ENCODE peak calls at places on chromosomes 5 and 9, in five cellular contexts. One of them, this sample, is unnamed.
A peak's percentile ranks its signal among the peaks of the same experiment; 100 is the strongest.

GRCh38 chr9:98083566-98084135 is 27.1 kb downstream of the NANS start:
- DNase-seq in GM19239: no peak
- DNase-seq in CD4-positive, CD25-positive, alpha-beta regulatory T cell: no peak
- DNase-seq in aorta: no peak
- DNase-seq in psoas muscle: no peak
- DNase-seq in this sample: no peak

GRCh38 chr5:166172597-166172996 is 2118.8 kb upstream of the WWC1 start:
- DNase-seq in GM19239: no peak
- DNase-seq in CD4-positive, CD25-positive, alpha-beta regulatory T cell: no peak
- DNase-seq in aorta: no peak
- DNase-seq in psoas muscle: no peak
- DNase-seq in this sample: no peak

GRCh38 chr5:132263548-132264261 is 6.2 kb downstream of the PDLIM4 start:
- DNase-seq in GM19239: no peak
- DNase-seq in CD4-positive, CD25-positive, alpha-beta regulatory T cell: no peak
- DNase-seq in aorta: peak; percentile 94
- DNase-seq in psoas muscle: no peak
- DNase-seq in this sample: no peak

GRCh38 chr9:94160594-94161501 is 76.6 kb downstream of the PTPDC1 start:
- DNase-seq in GM19239: no peak
- DNase-seq in CD4-positive, CD25-positive, alpha-beta regulatory T cell: no peak
- DNase-seq in aorta: no peak
- DNase-seq in psoas muscle: no peak
- DNase-seq in this sample: no peak

GRCh38 chr5:33381243-33381642 is 59.5 kb upstream of the TARS1 start:
- DNase-seq in GM19239: no peak
- DNase-seq in CD4-positive, CD25-positive, alpha-beta regulatory T cell: no peak
- DNase-seq in aorta: no peak
- DNase-seq in psoas muscle: no peak
- DNase-seq in this sample: no peak

GRCh38 chr5:80097516-80097915 is 62.4 kb downstream of the THBS4 start:
- DNase-seq in GM19239: no peak
- DNase-seq in CD4-positive, CD25-positive, alpha-beta regulatory T cell: no peak
- DNase-seq in aorta: no peak
- DNase-seq in psoas muscle: no peak
- DNase-seq in this sample: no peak

GRCh38 chr5:167953151-167953788 is 338.2 kb upstream of the WWC1 start:
- DNase-seq in GM19239: no peak
- DNase-seq in CD4-positive, CD25-positive, alpha-beta regulatory T cell: no peak
- DNase-seq in aorta: no peak
- DNase-seq in psoas muscle: no peak
- DNase-seq in this sample: no peak

GRCh38 chr5:126251024-126251423 is 172.2 kb upstream of the GRAMD2B start:
- DNase-seq in GM19239: no peak
- DNase-seq in CD4-positive, CD25-positive, alpha-beta regulatory T cell: no peak
- DNase-seq in aorta: no peak
- DNase-seq in psoas muscle: no peak
- DNase-seq in this sample: no peak

GRCh38 chr5:35854248-35854647 is 2.4 kb upstream of the IL7R start:
- DNase-seq in GM19239: no peak
- DNase-seq in CD4-positive, CD25-positive, alpha-beta regulatory T cell: peak; percentile 72
- DNase-seq in aorta: no peak
- DNase-seq in psoas muscle: no peak
- DNase-seq in this sample: no peak

GRCh38 chr5:76527685-76528161 is 95.5 kb downstream of the F2RL2 start:
- DNase-seq in GM19239: no peak
- DNase-seq in CD4-positive, CD25-positive, alpha-beta regulatory T cell: no peak
- DNase-seq in aorta: no peak
- DNase-seq in psoas muscle: no peak
- DNase-seq in this sample: no peak

GRCh38 chr5:172454355-172455086 is at the start of gene SH3PXD2B:
- DNase-seq in GM19239: peak; percentile 35
- DNase-seq in CD4-positive, CD25-positive, alpha-beta regulatory T cell: no peak
- DNase-seq in aorta: peak; percentile 88
- DNase-seq in psoas muscle: peak; percentile 75
- DNase-seq in this sample: peak; percentile 75

GRCh38 chr5:132497488-132497997 is 7.0 kb upstream of the IRF1 start:
- DNase-seq in GM19239: no peak
- DNase-seq in CD4-positive, CD25-positive, alpha-beta regulatory T cell: no peak
- DNase-seq in aorta: peak; percentile 93
- DNase-seq in psoas muscle: peak; percentile 84
- DNase-seq in this sample: peak; percentile 87

GRCh38 chr5:177095088-177095669 is 8.5 kb downstream of the FGFR4 start:
- DNase-seq in GM19239: no peak
- DNase-seq in CD4-positive, CD25-positive, alpha-beta regulatory T cell: no peak
- DNase-seq in aorta: no peak
- DNase-seq in psoas muscle: no peak
- DNase-seq in this sample: no peak

GRCh38 chr9:1098551-1098950 is 48.4 kb downstream of the DMRT2 start:
- DNase-seq in GM19239: no peak
- DNase-seq in CD4-positive, CD25-positive, alpha-beta regulatory T cell: no peak
- DNase-seq in aorta: no peak
- DNase-seq in psoas muscle: no peak
- DNase-seq in this sample: no peak

GRCh38 chr9:114786251-114786650 is 19.6 kb downstream of the TNFSF15 start:
- DNase-seq in GM19239: no peak
- DNase-seq in CD4-positive, CD25-positive, alpha-beta regulatory T cell: no peak
- DNase-seq in aorta: no peak
- DNase-seq in psoas muscle: no peak
- DNase-seq in this sample: no peak

GRCh38 chr5:131209506-131210191 is 38.9 kb downstream of the LYRM7 start:
- DNase-seq in GM19239: peak; percentile 40
- DNase-seq in CD4-positive, CD25-positive, alpha-beta regulatory T cell: peak; percentile 32
- DNase-seq in aorta: no peak
- DNase-seq in psoas muscle: no peak
- DNase-seq in this sample: no peak

GRCh38 chr5:39080597-39081204 is 6.5 kb upstream of the RICTOR start:
- DNase-seq in GM19239: peak; percentile 9
- DNase-seq in CD4-positive, CD25-positive, alpha-beta regulatory T cell: no peak
- DNase-seq in aorta: no peak
- DNase-seq in psoas muscle: no peak
- DNase-seq in this sample: no peak

GRCh38 chr5:89255845-89256463 is 373.0 kb upstream of the MEF2C start:
- DNase-seq in GM19239: no peak
- DNase-seq in CD4-positive, CD25-positive, alpha-beta regulatory T cell: no peak
- DNase-seq in aorta: no peak
- DNase-seq in psoas muscle: no peak
- DNase-seq in this sample: no peak

GRCh38 chr5:128213340-128213739 is 129.8 kb downstream of the SLC12A2 start:
- DNase-seq in GM19239: no peak
- DNase-seq in CD4-positive, CD25-positive, alpha-beta regulatory T cell: no peak
- DNase-seq in aorta: no peak
- DNase-seq in psoas muscle: no peak
- DNase-seq in this sample: peak; percentile 44

GRCh38 chr9:100498592-100498991 is 25.6 kb downstream of the TMEFF1 start:
- DNase-seq in GM19239: no peak
- DNase-seq in CD4-positive, CD25-positive, alpha-beta regulatory T cell: no peak
- DNase-seq in aorta: no peak
- DNase-seq in psoas muscle: no peak
- DNase-seq in this sample: no peak

GRCh38 chr5:132546108-132546507 is 2.8 kb upstream of the IL5 start:
- DNase-seq in GM19239: no peak
- DNase-seq in CD4-positive, CD25-positive, alpha-beta regulatory T cell: no peak
- DNase-seq in aorta: no peak
- DNase-seq in psoas muscle: no peak
- DNase-seq in this sample: no peak

This sample was measured in heart left ventricle.